ENCODE peak calls at places on chromosomes 6 and 20, in eight cellular contexts. One of them, this sample, is unnamed.

GRCh38 chr20:57455386-57455785 is 64.2 kb downstream of the RBM38 start:
- DNase-seq in H54: no peak
- DNase-seq in HTR-8/SVneo: no peak
- DNase-seq in SHP77: no peak
- DNase-seq in psoas muscle: no peak
- DNase-seq in fibroblast of mammary gland: no peak
- DNase-seq in CD4-positive, alpha-beta T cell: no peak
- DNase-seq in lower leg skin: no peak
- DNase-seq in this sample: no peak

GRCh38 chr20:14723614-14724013 is 386.2 kb upstream of the FLRT3 start:
- DNase-seq in H54: no peak
- DNase-seq in HTR-8/SVneo: no peak
- DNase-seq in SHP77: no peak
- DNase-seq in psoas muscle: no peak
- DNase-seq in fibroblast of mammary gland: no peak
- DNase-seq in CD4-positive, alpha-beta T cell: no peak
- DNase-seq in lower leg skin: no peak
- DNase-seq in this sample: no peak

GRCh38 chr6:36246511-36247268 is 23.2 kb upstream of the PNPLA1 start:
- DNase-seq in H54: no peak
- DNase-seq in HTR-8/SVneo: no peak
- DNase-seq in SHP77: no peak
- DNase-seq in psoas muscle: no peak
- DNase-seq in fibroblast of mammary gland: peak
- DNase-seq in CD4-positive, alpha-beta T cell: no peak
- DNase-seq in lower leg skin: no peak
- DNase-seq in this sample: no peak

GRCh38 chr20:40339661-40340449 is 349.2 kb downstream of the MAFB start:
- DNase-seq in H54: no peak
- DNase-seq in HTR-8/SVneo: no peak
- DNase-seq in SHP77: no peak
- DNase-seq in psoas muscle: peak
- DNase-seq in fibroblast of mammary gland: peak
- DNase-seq in CD4-positive, alpha-beta T cell: no peak
- DNase-seq in lower leg skin: peak
- DNase-seq in this sample: peak

GRCh38 chr6:154367839-154368695 is 11.5 kb upstream of the IPCEF1 start:
- DNase-seq in H54: no peak
- DNase-seq in HTR-8/SVneo: no peak
- DNase-seq in SHP77: no peak
- DNase-seq in psoas muscle: no peak
- DNase-seq in fibroblast of mammary gland: peak
- DNase-seq in CD4-positive, alpha-beta T cell: no peak
- DNase-seq in lower leg skin: no peak
- DNase-seq in this sample: no peak

GRCh38 chr6:51112731-51113130 is 294.1 kb downstream of the TFAP2B start:
- DNase-seq in H54: no peak
- DNase-seq in HTR-8/SVneo: no peak
- DNase-seq in SHP77: no peak
- DNase-seq in psoas muscle: no peak
- DNase-seq in fibroblast of mammary gland: peak
- DNase-seq in CD4-positive, alpha-beta T cell: no peak
- DNase-seq in lower leg skin: no peak
- DNase-seq in this sample: no peak

GRCh38 chr6:71394001-71394432 is 105.4 kb downstream of the OGFRL1 start:
- DNase-seq in H54: no peak
- DNase-seq in HTR-8/SVneo: no peak
- DNase-seq in SHP77: no peak
- DNase-seq in psoas muscle: no peak
- DNase-seq in fibroblast of mammary gland: peak
- DNase-seq in CD4-positive, alpha-beta T cell: no peak
- DNase-seq in lower leg skin: no peak
- DNase-seq in this sample: no peak

GRCh38 chr6:155645328-155645727 is 189.7 kb upstream of the NOX3 start:
- DNase-seq in H54: no peak
- DNase-seq in HTR-8/SVneo: no peak
- DNase-seq in SHP77: no peak
- DNase-seq in psoas muscle: no peak
- DNase-seq in fibroblast of mammary gland: peak
- DNase-seq in CD4-positive, alpha-beta T cell: no peak
- DNase-seq in lower leg skin: no peak
- DNase-seq in this sample: no peak

GRCh38 chr6:125906158-125906998 is 50.2 kb upstream of the HINT3 start:
- DNase-seq in H54: peak
- DNase-seq in HTR-8/SVneo: no peak
- DNase-seq in SHP77: no peak
- DNase-seq in psoas muscle: no peak
- DNase-seq in fibroblast of mammary gland: peak
- DNase-seq in CD4-positive, alpha-beta T cell: peak
- DNase-seq in lower leg skin: no peak
- DNase-seq in this sample: no peak

GRCh38 chr20:7155282-7155681 is 387.8 kb downstream of the BMP2 start:
- DNase-seq in H54: no peak
- DNase-seq in HTR-8/SVneo: no peak
- DNase-seq in SHP77: peak
- DNase-seq in psoas muscle: no peak
- DNase-seq in fibroblast of mammary gland: no peak
- DNase-seq in CD4-positive, alpha-beta T cell: no peak
- DNase-seq in lower leg skin: no peak
- DNase-seq in this sample: no peak

GRCh38 chr6:7188492-7188891 is 80.7 kb downstream of the RREB1 start:
- DNase-seq in H54: no peak
- DNase-seq in HTR-8/SVneo: no peak
- DNase-seq in SHP77: no peak
- DNase-seq in psoas muscle: no peak
- DNase-seq in fibroblast of mammary gland: no peak
- DNase-seq in CD4-positive, alpha-beta T cell: no peak
- DNase-seq in lower leg skin: no peak
- DNase-seq in this sample: no peak

GRCh38 chr6:165680975-165681374 is 17.9 kb upstream of the PDE10A start:
- DNase-seq in H54: no peak
- DNase-seq in HTR-8/SVneo: no peak
- DNase-seq in SHP77: no peak
- DNase-seq in psoas muscle: no peak
- DNase-seq in fibroblast of mammary gland: no peak
- DNase-seq in CD4-positive, alpha-beta T cell: no peak
- DNase-seq in lower leg skin: no peak
- DNase-seq in this sample: no peak

GRCh38 chr20:46826343-46826984 is 68.2 kb upstream of the EYA2 start:
- DNase-seq in H54: no peak
- DNase-seq in HTR-8/SVneo: no peak
- DNase-seq in SHP77: no peak
- DNase-seq in psoas muscle: no peak
- DNase-seq in fibroblast of mammary gland: peak
- DNase-seq in CD4-positive, alpha-beta T cell: no peak
- DNase-seq in lower leg skin: no peak
- DNase-seq in this sample: no peak

GRCh38 chr6:33696538-33697518 is 14.7 kb downstream of the UQCC2 start:
- DNase-seq in H54: peak
- DNase-seq in HTR-8/SVneo: no peak
- DNase-seq in SHP77: peak
- DNase-seq in psoas muscle: peak
- DNase-seq in fibroblast of mammary gland: peak
- DNase-seq in CD4-positive, alpha-beta T cell: no peak
- DNase-seq in lower leg skin: no peak
- DNase-seq in this sample: no peak

GRCh38 chr6:34182751-34183531 is 37.1 kb upstream of the GRM4 start:
- DNase-seq in H54: no peak
- DNase-seq in HTR-8/SVneo: no peak
- DNase-seq in SHP77: no peak
- DNase-seq in psoas muscle: no peak
- DNase-seq in fibroblast of mammary gland: peak
- DNase-seq in CD4-positive, alpha-beta T cell: peak
- DNase-seq in lower leg skin: no peak
- DNase-seq in this sample: peak

GRCh38 chr6:132734694-132735236 is 20.9 kb upstream of the VNN1 start:
- DNase-seq in H54: no peak
- DNase-seq in HTR-8/SVneo: peak
- DNase-seq in SHP77: no peak
- DNase-seq in psoas muscle: no peak
- DNase-seq in fibroblast of mammary gland: peak
- DNase-seq in CD4-positive, alpha-beta T cell: no peak
- DNase-seq in lower leg skin: no peak
- DNase-seq in this sample: no peak

GRCh38 chr6:44073612-44074382 is 53.5 kb downstream of the MRPL14 start:
- DNase-seq in H54: no peak
- DNase-seq in HTR-8/SVneo: no peak
- DNase-seq in SHP77: no peak
- DNase-seq in psoas muscle: no peak
- DNase-seq in fibroblast of mammary gland: peak
- DNase-seq in CD4-positive, alpha-beta T cell: no peak
- DNase-seq in lower leg skin: no peak
- DNase-seq in this sample: no peak

GRCh38 chr6:136873733-136874132 is 48.4 kb upstream of the SLC35D3 start:
- DNase-seq in H54: no peak
- DNase-seq in HTR-8/SVneo: no peak
- DNase-seq in SHP77: no peak
- DNase-seq in psoas muscle: no peak
- DNase-seq in fibroblast of mammary gland: peak
- DNase-seq in CD4-positive, alpha-beta T cell: no peak
- DNase-seq in lower leg skin: no peak
- DNase-seq in this sample: no peak

GRCh38 chr6:108651781-108652227 is 91.1 kb downstream of the FOXO3 start:
- DNase-seq in H54: no peak
- DNase-seq in HTR-8/SVneo: no peak
- DNase-seq in SHP77: peak
- DNase-seq in psoas muscle: peak
- DNase-seq in fibroblast of mammary gland: peak
- DNase-seq in CD4-positive, alpha-beta T cell: no peak
- DNase-seq in lower leg skin: peak
- DNase-seq in this sample: no peak

GRCh38 chr6:31479933-31480535 is 17.9 kb upstream of the MICB start:
- DNase-seq in H54: no peak
- DNase-seq in HTR-8/SVneo: no peak
- DNase-seq in SHP77: peak
- DNase-seq in psoas muscle: no peak
- DNase-seq in fibroblast of mammary gland: no peak
- DNase-seq in CD4-positive, alpha-beta T cell: no peak
- DNase-seq in lower leg skin: no peak
- DNase-seq in this sample: no peak

GRCh38 chr6:31900917-31901414 is 920 bp downstream of the ZBTB12 start:
- DNase-seq in H54: no peak
- DNase-seq in HTR-8/SVneo: no peak
- DNase-seq in SHP77: peak
- DNase-seq in psoas muscle: no peak
- DNase-seq in fibroblast of mammary gland: no peak
- DNase-seq in CD4-positive, alpha-beta T cell: no peak
- DNase-seq in lower leg skin: no peak
- DNase-seq in this sample: no peak

GRCh38 chr6:26172496-26172958 is 85.3 kb downstream of the HFE start:
- DNase-seq in H54: no peak
- DNase-seq in HTR-8/SVneo: no peak
- DNase-seq in SHP77: peak
- DNase-seq in psoas muscle: no peak
- DNase-seq in fibroblast of mammary gland: peak
- DNase-seq in CD4-positive, alpha-beta T cell: no peak
- DNase-seq in lower leg skin: no peak
- DNase-seq in this sample: no peak

GRCh38 chr6:70973591-70973990 is 16.7 kb upstream of the B3GAT2 start:
- DNase-seq in H54: peak
- DNase-seq in HTR-8/SVneo: no peak
- DNase-seq in SHP77: no peak
- DNase-seq in psoas muscle: no peak
- DNase-seq in fibroblast of mammary gland: peak
- DNase-seq in CD4-positive, alpha-beta T cell: no peak
- DNase-seq in lower leg skin: no peak
- DNase-seq in this sample: no peak

GRCh38 chr6:142764306-142764705 is 180.7 kb downstream of the HIVEP2 start:
- DNase-seq in H54: no peak
- DNase-seq in HTR-8/SVneo: no peak
- DNase-seq in SHP77: no peak
- DNase-seq in psoas muscle: no peak
- DNase-seq in fibroblast of mammary gland: no peak
- DNase-seq in CD4-positive, alpha-beta T cell: no peak
- DNase-seq in lower leg skin: no peak
- DNase-seq in this sample: no peak

GRCh38 chr6:30646450-30647038 is 389 bp upstream of the C6orf136 start:
- DNase-seq in H54: no peak
- DNase-seq in HTR-8/SVneo: no peak
- DNase-seq in SHP77: no peak
- DNase-seq in psoas muscle: peak
- DNase-seq in fibroblast of mammary gland: peak
- DNase-seq in CD4-positive, alpha-beta T cell: peak
- DNase-seq in lower leg skin: peak
- DNase-seq in this sample: peak

GRCh38 chr6:33439956-33440648 is 14.3 kb upstream of the ZBTB9 start:
- DNase-seq in H54: no peak
- DNase-seq in HTR-8/SVneo: no peak
- DNase-seq in SHP77: no peak
- DNase-seq in psoas muscle: no peak
- DNase-seq in fibroblast of mammary gland: no peak
- DNase-seq in CD4-positive, alpha-beta T cell: no peak
- DNase-seq in lower leg skin: no peak
- DNase-seq in this sample: no peak

GRCh38 chr20:62381202-62381797 is 5.6 kb upstream of the RPS21 start:
- DNase-seq in H54: no peak
- DNase-seq in HTR-8/SVneo: no peak
- DNase-seq in SHP77: peak
- DNase-seq in psoas muscle: no peak
- DNase-seq in fibroblast of mammary gland: no peak
- DNase-seq in CD4-positive, alpha-beta T cell: no peak
- DNase-seq in lower leg skin: no peak
- DNase-seq in this sample: no peak

GRCh38 chr6:9499709-9500108 is 915.2 kb downstream of the TFAP2A start:
- DNase-seq in H54: no peak
- DNase-seq in HTR-8/SVneo: no peak
- DNase-seq in SHP77: no peak
- DNase-seq in psoas muscle: no peak
- DNase-seq in fibroblast of mammary gland: peak
- DNase-seq in CD4-positive, alpha-beta T cell: no peak
- DNase-seq in lower leg skin: no peak
- DNase-seq in this sample: no peak

GRCh38 chr6:52929321-52930164 is 20.0 kb upstream of the GSTA3 start:
- DNase-seq in H54: peak
- DNase-seq in HTR-8/SVneo: peak
- DNase-seq in SHP77: peak
- DNase-seq in psoas muscle: no peak
- DNase-seq in fibroblast of mammary gland: peak
- DNase-seq in CD4-positive, alpha-beta T cell: no peak
- DNase-seq in lower leg skin: peak
- DNase-seq in this sample: no peak

GRCh38 chr20:53875452-53875851 is 194.9 kb downstream of the BCAS1 start:
- DNase-seq in H54: no peak
- DNase-seq in HTR-8/SVneo: no peak
- DNase-seq in SHP77: no peak
- DNase-seq in psoas muscle: no peak
- DNase-seq in fibroblast of mammary gland: no peak
- DNase-seq in CD4-positive, alpha-beta T cell: no peak
- DNase-seq in lower leg skin: no peak
- DNase-seq in this sample: peak

This sample was measured in cardiac septum.